ENCODE peak calls at places on chromosomes 5 and 9, in five cellular contexts. One of them, this sample, is unnamed.

GRCh38 chr5:13735686-13736085 is 208.8 kb downstream of the DNAH5 start:
- DNase-seq in ovary: no peak
- DNase-seq in CD8-positive, alpha-beta memory T cell: no peak
- DNase-seq in epithelial cell of esophagus: no peak
- DNase-seq in tibial artery: no peak
- DNase-seq in this sample: no peak

GRCh38 chr9:12640866-12641636 is 52.1 kb upstream of the TYRP1 start:
- DNase-seq in epithelial cell of esophagus: no peak
- DNase-seq in tibial artery: no peak
- DNase-seq in CD8-positive, alpha-beta memory T cell: no peak
- DNase-seq in ovary: no peak
- DNase-seq in this sample: peak

GRCh38 chr5:96159076-96159475 is 197.4 kb upstream of the ELL2 start:
- DNase-seq in CD8-positive, alpha-beta memory T cell: no peak
- DNase-seq in epithelial cell of esophagus: peak
- DNase-seq in tibial artery: no peak
- DNase-seq in ovary: no peak
- DNase-seq in this sample: no peak

GRCh38 chr9:134670042-134670525 is 28.5 kb downstream of the COL5A1 start:
- DNase-seq in tibial artery: peak
- DNase-seq in ovary: no peak
- DNase-seq in epithelial cell of esophagus: no peak
- DNase-seq in CD8-positive, alpha-beta memory T cell: no peak
- DNase-seq in this sample: peak

GRCh38 chr5:149486726-149487635 is 64.3 kb downstream of the CSNK1A1 start:
- DNase-seq in ovary: no peak
- DNase-seq in CD8-positive, alpha-beta memory T cell: no peak
- DNase-seq in tibial artery: no peak
- DNase-seq in epithelial cell of esophagus: peak
- DNase-seq in this sample: peak

GRCh38 chr9:13555516-13555915 is 276.0 kb upstream of the MPDZ start:
- DNase-seq in epithelial cell of esophagus: no peak
- DNase-seq in CD8-positive, alpha-beta memory T cell: no peak
- DNase-seq in ovary: no peak
- DNase-seq in tibial artery: no peak
- DNase-seq in this sample: no peak

GRCh38 chr5:33675958-33676464 is 215.8 kb downstream of the ADAMTS12 start:
- DNase-seq in CD8-positive, alpha-beta memory T cell: no peak
- DNase-seq in epithelial cell of esophagus: no peak
- DNase-seq in ovary: no peak
- DNase-seq in tibial artery: no peak
- DNase-seq in this sample: no peak

GRCh38 chr5:170315154-170315553 is 17.6 kb upstream of the LCP2 start:
- DNase-seq in ovary: peak
- DNase-seq in tibial artery: peak
- DNase-seq in CD8-positive, alpha-beta memory T cell: no peak
- DNase-seq in epithelial cell of esophagus: peak
- DNase-seq in this sample: no peak

GRCh38 chr5:180099733-180100611 is 28.4 kb upstream of the RNF130 start:
- DNase-seq in tibial artery: peak
- DNase-seq in epithelial cell of esophagus: no peak
- DNase-seq in CD8-positive, alpha-beta memory T cell: no peak
- DNase-seq in ovary: no peak
- DNase-seq in this sample: no peak

GRCh38 chr9:117300686-117301085 is 114.2 kb downstream of the ASTN2 start:
- DNase-seq in epithelial cell of esophagus: no peak
- DNase-seq in CD8-positive, alpha-beta memory T cell: no peak
- DNase-seq in ovary: no peak
- DNase-seq in tibial artery: no peak
- DNase-seq in this sample: no peak

GRCh38 chr9:128824911-128825310 is 4.7 kb downstream of the SPOUT1 start:
- DNase-seq in ovary: no peak
- DNase-seq in tibial artery: no peak
- DNase-seq in CD8-positive, alpha-beta memory T cell: no peak
- DNase-seq in epithelial cell of esophagus: no peak
- DNase-seq in this sample: no peak

GRCh38 chr9:120353501-120353900 is 226.5 kb downstream of the CDK5RAP2 start:
- DNase-seq in tibial artery: no peak
- DNase-seq in CD8-positive, alpha-beta memory T cell: no peak
- DNase-seq in epithelial cell of esophagus: no peak
- DNase-seq in ovary: peak
- DNase-seq in this sample: no peak

GRCh38 chr5:116830079-116830478 is 255.5 kb upstream of the SEMA6A start:
- DNase-seq in CD8-positive, alpha-beta memory T cell: no peak
- DNase-seq in ovary: no peak
- DNase-seq in tibial artery: no peak
- DNase-seq in epithelial cell of esophagus: no peak
- DNase-seq in this sample: no peak

GRCh38 chr5:589588-589987 is 22.6 kb upstream of the CEP72 start:
- DNase-seq in ovary: no peak
- DNase-seq in CD8-positive, alpha-beta memory T cell: no peak
- DNase-seq in tibial artery: peak
- DNase-seq in epithelial cell of esophagus: no peak
- DNase-seq in this sample: no peak

GRCh38 chr9:32526042-32526706 is at the start of gene RIGI:
- DNase-seq in ovary: peak
- DNase-seq in CD8-positive, alpha-beta memory T cell: peak
- DNase-seq in epithelial cell of esophagus: peak
- DNase-seq in tibial artery: peak
- DNase-seq in this sample: peak

GRCh38 chr5:105034335-105034734 is 1471.7 kb upstream of the NUDT12 start:
- DNase-seq in CD8-positive, alpha-beta memory T cell: no peak
- DNase-seq in epithelial cell of esophagus: no peak
- DNase-seq in ovary: no peak
- DNase-seq in tibial artery: no peak
- DNase-seq in this sample: no peak

GRCh38 chr9:20728493-20729220 is 44.6 kb downstream of the FOCAD start:
- DNase-seq in epithelial cell of esophagus: peak
- DNase-seq in CD8-positive, alpha-beta memory T cell: no peak
- DNase-seq in ovary: no peak
- DNase-seq in tibial artery: no peak
- DNase-seq in this sample: no peak

GRCh38 chr5:127878174-127878750 is 175.1 kb downstream of the CCDC192 start:
- DNase-seq in ovary: no peak
- DNase-seq in CD8-positive, alpha-beta memory T cell: no peak
- DNase-seq in tibial artery: no peak
- DNase-seq in epithelial cell of esophagus: peak
- DNase-seq in this sample: no peak

GRCh38 chr5:172903790-172904189 is 55.4 kb upstream of the RPL26L1 start:
- DNase-seq in tibial artery: no peak
- DNase-seq in epithelial cell of esophagus: peak
- DNase-seq in ovary: peak
- DNase-seq in CD8-positive, alpha-beta memory T cell: no peak
- DNase-seq in this sample: peak

GRCh38 chr5:59656351-59657254 is 236.9 kb downstream of the PDE4D start:
- DNase-seq in tibial artery: no peak
- DNase-seq in ovary: no peak
- DNase-seq in epithelial cell of esophagus: no peak
- DNase-seq in CD8-positive, alpha-beta memory T cell: no peak
- DNase-seq in this sample: no peak

GRCh38 chr5:38579105-38579504 is 22.7 kb upstream of the LIFR start:
- DNase-seq in tibial artery: no peak
- DNase-seq in CD8-positive, alpha-beta memory T cell: no peak
- DNase-seq in ovary: no peak
- DNase-seq in epithelial cell of esophagus: no peak
- DNase-seq in this sample: no peak

GRCh38 chr9:75186767-75187380 is 98.6 kb downstream of the OSTF1 start:
- DNase-seq in epithelial cell of esophagus: peak
- DNase-seq in ovary: no peak
- DNase-seq in tibial artery: no peak
- DNase-seq in CD8-positive, alpha-beta memory T cell: no peak
- DNase-seq in this sample: no peak

GRCh38 chr9:133331221-133331620 is 4.8 kb downstream of the SURF6 start:
- DNase-seq in ovary: no peak
- DNase-seq in tibial artery: peak
- DNase-seq in epithelial cell of esophagus: no peak
- DNase-seq in CD8-positive, alpha-beta memory T cell: no peak
- DNase-seq in this sample: no peak

GRCh38 chr5:107464403-107464802 is 206.3 kb downstream of the EFNA5 start:
- DNase-seq in epithelial cell of esophagus: no peak
- DNase-seq in CD8-positive, alpha-beta memory T cell: no peak
- DNase-seq in tibial artery: no peak
- DNase-seq in ovary: no peak
- DNase-seq in this sample: no peak

GRCh38 chr5:16626696-16627264 is 10.0 kb upstream of the RETREG1 start:
- DNase-seq in ovary: no peak
- DNase-seq in CD8-positive, alpha-beta memory T cell: no peak
- DNase-seq in tibial artery: no peak
- DNase-seq in epithelial cell of esophagus: no peak
- DNase-seq in this sample: no peak

GRCh38 chr9:4569101-4569500 is 78.8 kb downstream of the SLC1A1 start:
- DNase-seq in epithelial cell of esophagus: no peak
- DNase-seq in CD8-positive, alpha-beta memory T cell: no peak
- DNase-seq in ovary: no peak
- DNase-seq in tibial artery: no peak
- DNase-seq in this sample: no peak

DNA sequence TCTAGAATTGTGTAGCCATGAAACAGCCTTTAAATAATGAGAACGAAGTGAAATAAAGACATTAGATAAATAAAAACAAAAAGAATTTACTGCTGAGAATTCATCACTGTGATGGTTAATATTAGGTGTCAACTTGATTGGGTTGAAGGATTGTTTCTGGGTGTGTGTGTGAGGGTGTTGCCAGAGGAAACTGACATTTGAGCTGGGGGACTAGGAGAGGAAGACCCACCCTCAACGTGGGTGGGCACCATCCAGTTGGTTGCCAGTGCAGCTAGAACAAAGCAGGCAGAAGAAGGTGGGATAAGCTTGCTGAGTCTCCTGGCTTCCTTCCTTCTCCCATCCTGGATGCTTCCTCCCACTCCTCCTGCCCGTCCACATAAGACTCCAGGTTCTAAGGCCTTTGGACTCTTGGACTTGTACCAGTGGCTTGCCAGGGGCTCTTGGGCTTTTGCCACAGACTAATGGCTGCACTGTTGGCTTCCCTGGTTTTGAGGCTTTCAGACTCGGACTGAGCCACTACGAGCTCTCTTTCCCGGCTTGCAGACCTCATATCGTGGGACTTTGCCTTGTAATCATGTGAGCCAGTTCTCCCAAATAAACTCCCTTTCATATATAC is 43.7 kb upstream of the ABL1 start:
- DNase-seq in tibial artery: no peak
- DNase-seq in epithelial cell of esophagus: no peak
- DNase-seq in CD8-positive, alpha-beta memory T cell: no peak
- DNase-seq in ovary: no peak
- DNase-seq in this sample: no peak
- H3K4me3 ChIP-seq in tibial artery: no peak
- H3K4me3 ChIP-seq in epithelial cell of esophagus: no peak
- H3K4me3 ChIP-seq in CD8-positive, alpha-beta memory T cell: no peak
- H3K4me3 ChIP-seq in ovary: no peak
- H3K4me3 ChIP-seq in this sample: no peak

GRCh38 chr5:88732862-88733261 is 150.1 kb downstream of the MEF2C start:
- DNase-seq in CD8-positive, alpha-beta memory T cell: no peak
- DNase-seq in epithelial cell of esophagus: no peak
- DNase-seq in tibial artery: no peak
- DNase-seq in ovary: no peak
- DNase-seq in this sample: no peak

GRCh38 chr5:88734983-88735382 is 148.0 kb downstream of the MEF2C start:
- DNase-seq in epithelial cell of esophagus: no peak
- DNase-seq in CD8-positive, alpha-beta memory T cell: no peak
- DNase-seq in tibial artery: no peak
- DNase-seq in ovary: no peak
- DNase-seq in this sample: no peak

GRCh38 chr5:88732181-88732633 is 150.8 kb downstream of the MEF2C start:
- DNase-seq in tibial artery: peak
- DNase-seq in epithelial cell of esophagus: no peak
- DNase-seq in CD8-positive, alpha-beta memory T cell: no peak
- DNase-seq in ovary: no peak
- DNase-seq in this sample: peak

GRCh38 chr5:88736494-88736893 is 146.5 kb downstream of the MEF2C start:
- DNase-seq in ovary: no peak
- DNase-seq in tibial artery: no peak
- DNase-seq in epithelial cell of esophagus: no peak
- DNase-seq in CD8-positive, alpha-beta memory T cell: no peak
- DNase-seq in this sample: no peak

DNA sequence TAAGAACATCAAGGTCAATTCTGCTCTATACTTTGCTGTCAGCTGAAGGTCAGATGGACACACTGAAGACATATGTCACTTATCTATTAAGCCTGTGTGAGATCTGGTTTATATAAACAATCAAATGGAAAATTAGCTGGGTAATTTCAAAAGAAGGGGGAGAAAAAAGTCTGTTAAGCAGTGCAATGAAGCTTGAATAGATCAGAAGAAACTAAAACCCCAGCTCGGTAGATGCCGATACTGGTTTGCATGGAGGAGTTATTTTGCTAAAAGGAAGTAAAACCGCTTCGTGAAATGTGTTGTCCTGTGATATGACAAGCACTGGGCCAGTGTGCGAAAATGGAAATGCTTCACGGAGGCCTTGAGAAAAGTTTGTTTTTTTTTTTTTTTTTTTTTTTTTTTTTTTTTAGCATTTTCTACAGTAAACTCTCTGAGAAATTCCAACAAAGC is 148.8 kb downstream of the MEF2C start:
- DNase-seq in tibial artery: no peak
- DNase-seq in ovary: peak
- DNase-seq in epithelial cell of esophagus: no peak
- DNase-seq in CD8-positive, alpha-beta memory T cell: no peak
- DNase-seq in this sample: no peak
- H3K4me3 ChIP-seq in tibial artery: peak
- H3K4me3 ChIP-seq in ovary: no peak
- H3K4me3 ChIP-seq in epithelial cell of esophagus: no peak
- H3K4me3 ChIP-seq in CD8-positive, alpha-beta memory T cell: no peak
- H3K4me3 ChIP-seq in this sample: no peak

DNA sequence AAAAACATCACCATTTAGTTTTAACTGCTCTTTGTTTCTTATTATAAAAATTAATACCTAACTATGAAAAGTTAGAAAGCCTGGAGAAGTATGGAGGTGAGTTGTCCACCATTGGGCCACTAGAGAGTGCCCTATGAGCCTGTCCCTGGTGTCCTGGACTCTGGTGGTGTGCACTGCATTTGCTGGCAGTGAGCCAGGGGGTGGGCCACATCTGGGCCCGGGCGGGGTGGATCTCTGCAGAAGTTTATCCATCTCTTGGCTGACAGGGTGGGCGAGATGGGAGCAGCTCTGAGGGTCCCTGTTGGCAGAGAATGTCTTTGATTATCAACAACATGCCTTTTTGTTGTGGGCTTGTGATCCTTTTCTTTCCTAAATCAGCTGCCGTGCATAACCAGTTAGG is 8.2 kb downstream of the TENT4A start:
- DNase-seq in ovary: peak
- DNase-seq in epithelial cell of esophagus: no peak
- DNase-seq in CD8-positive, alpha-beta memory T cell: no peak
- DNase-seq in tibial artery: peak
- DNase-seq in this sample: no peak
- H3K4me3 ChIP-seq in ovary: no peak
- H3K4me3 ChIP-seq in epithelial cell of esophagus: no peak
- H3K4me3 ChIP-seq in CD8-positive, alpha-beta memory T cell: no peak
- H3K4me3 ChIP-seq in tibial artery: peak
- H3K4me3 ChIP-seq in this sample: no peak

GRCh38 chr9:110650261-110650660 is 18.3 kb upstream of the MUSK start:
- DNase-seq in epithelial cell of esophagus: peak
- DNase-seq in CD8-positive, alpha-beta memory T cell: no peak
- DNase-seq in tibial artery: no peak
- DNase-seq in ovary: no peak
- DNase-seq in this sample: no peak

GRCh38 chr9:110659891-110660541 is 8.6 kb upstream of the MUSK start:
- DNase-seq in ovary: no peak
- DNase-seq in epithelial cell of esophagus: peak
- DNase-seq in tibial artery: no peak
- DNase-seq in CD8-positive, alpha-beta memory T cell: no peak
- DNase-seq in this sample: peak

GRCh38 chr9:110650991-110651411 is 17.6 kb upstream of the MUSK start:
- DNase-seq in epithelial cell of esophagus: peak
- DNase-seq in ovary: no peak
- DNase-seq in CD8-positive, alpha-beta memory T cell: no peak
- DNase-seq in tibial artery: no peak
- DNase-seq in this sample: no peak

GRCh38 chr9:110655723-110656641 is 12.6 kb upstream of the MUSK start:
- DNase-seq in CD8-positive, alpha-beta memory T cell: no peak
- DNase-seq in tibial artery: peak
- DNase-seq in ovary: peak
- DNase-seq in epithelial cell of esophagus: no peak
- DNase-seq in this sample: no peak
- H3K4me3 ChIP-seq in CD8-positive, alpha-beta memory T cell: no peak
- H3K4me3 ChIP-seq in tibial artery: no peak
- H3K4me3 ChIP-seq in ovary: no peak
- H3K4me3 ChIP-seq in epithelial cell of esophagus: no peak
- H3K4me3 ChIP-seq in this sample: no peak